ENCODE peak calls at places on chromosome 21, in five cellular contexts. S is fibroblast of the aortic adventitia, X is H1, W is body of pancreas, I is fibroblast of lung. G is an unnamed sample.

GRCh38 chr21:21003701-21004100 is 5.5 kb downstream of the NCAM2 start:
- DNase-seq in S (peak; percentile 64), X (no peak), W (no peak), I (peak; percentile 60), G (peak; percentile 12)

GRCh38 chr21:25961042-25961441 is 209.5 kb downstream of the APP start:
- DNase-seq in W (no peak), X (no peak), S (no peak), I (no peak), G (no peak)

GRCh38 chr21:45162115-45162514 is 87.7 kb downstream of the ADARB1 start:
- DNase-seq in X (no peak), S (no peak), I (no peak), W (no peak), G (no peak)

GRCh38 chr21:43916076-43916475 is 51.1 kb downstream of the AGPAT3 start:
- DNase-seq in X (no peak), W (no peak), I (no peak), S (no peak), G (no peak)

GRCh38 chr21:33149166-33149565 is 79.2 kb downstream of the OLIG1 start:
- DNase-seq in X (no peak), S (no peak), I (no peak), W (no peak), G (no peak)

GRCh38 chr21:44353200-44353970 is at the start of gene TRPM2:
- DNase-seq in S (peak; percentile 16), I (peak; percentile 9), W (no peak), X (no peak), G (no peak)

GRCh38 chr21:44820851-44821250 is 3.0 kb upstream of the SUMO3 start:
- DNase-seq in I (peak; percentile 25), X (no peak), S (peak; percentile 18), W (no peak), G (peak; percentile 22)

GRCh38 chr21:21401444-21401843 is 403.2 kb downstream of the NCAM2 start:
- DNase-seq in S (no peak), X (no peak), I (no peak), W (no peak), G (no peak)

GRCh38 chr21:40788635-40789034 is 58.3 kb downstream of the DSCAM start:
- DNase-seq in I (no peak), X (no peak), W (no peak), S (no peak), G (no peak)

GRCh38 chr21:45411810-45412206 is 6.8 kb downstream of the COL18A1 start:
- DNase-seq in W (no peak), S (no peak), X (no peak), I (no peak), G (no peak)

GRCh38 chr21:46328151-46328550 is 4.2 kb downstream of the PCNT start:
- DNase-seq in S (no peak), X (no peak), W (no peak), I (no peak), G (no peak)

GRCh38 chr21:45287438-45288391 is at the start of gene POFUT2:
- DNase-seq in I (peak; percentile 94), X (peak; percentile 99), S (peak; percentile 94), W (peak; percentile 98), G (peak; percentile 92)

GRCh38 chr21:30408782-30409494 is 13.1 kb downstream of the KRTAP13-1 start:
- DNase-seq in W (peak; percentile 89), I (peak; percentile 5), X (peak; percentile 74), S (peak; percentile 1), G (peak; percentile 47)

GRCh38 chr21:45465611-45466329 is 60.8 kb downstream of the COL18A1 start:
- DNase-seq in S (no peak), W (no peak), I (no peak), X (no peak), G (no peak)

GRCh38 chr21:29568020-29568419 is 269.3 kb downstream of the BACH1 start:
- DNase-seq in W (no peak), X (no peak), S (no peak), I (no peak), G (no peak)

GRCh38 chr21:25298512-25299491 is 308.5 kb downstream of the MRPL39 start:
- DNase-seq in X (no peak), I (no peak), S (no peak), W (no peak), G (no peak)

GRCh38 chr21:38989745-38990423 is 184.2 kb downstream of the ETS2 start:
- DNase-seq in S (peak; percentile 92), X (no peak), W (no peak), I (peak; percentile 85), G (peak; percentile 85)

GRCh38 chr21:17853393-17854275 is 34.5 kb upstream of the C21orf91 start:
- DNase-seq in X (no peak), W (no peak), S (no peak), I (no peak), G (no peak)

GRCh38 chr21:40117236-40117635 is 250.0 kb downstream of the PCP4 start:
- DNase-seq in S (no peak), I (no peak), W (no peak), X (no peak), G (no peak)

GRCh38 chr21:31204801-31205200 is 139.3 kb downstream of the TIAM1 start:
- DNase-seq in W (no peak), X (no peak), I (no peak), S (no peak), G (no peak)

GRCh38 chr21:32351428-32351827 is 41.4 kb downstream of the URB1 start:
- DNase-seq in X (no peak), W (no peak), I (no peak), S (no peak), G (no peak)

GRCh38 chr21:46244602-46245001 is 16.0 kb upstream of the LSS start:
- DNase-seq in S (no peak), W (no peak), I (no peak), X (no peak), G (no peak)

GRCh38 chr21:45330851-45331261 is 43.2 kb upstream of the POFUT2 start:
- DNase-seq in X (no peak), W (no peak), S (no peak), I (no peak), G (no peak)

GRCh38 chr21:38759286-38759872 is 46.4 kb upstream of the ETS2 start:
- DNase-seq in I (no peak), X (no peak), W (no peak), S (peak; percentile 76), G (no peak)

GRCh38 chr21:26385721-26386120 is 187.4 kb downstream of the CYYR1 start:
- DNase-seq in W (no peak), I (peak; percentile 32), X (no peak), S (peak; percentile 54), G (no peak)

GRCh38 chr21:33266784-33267135 is 593 bp downstream of the IL10RB start:
- DNase-seq in S (peak; percentile 4), I (no peak), X (no peak), W (no peak), G (no peak)

GRCh38 chr21:44905725-44906084 is 15.0 kb downstream of the ITGB2 start:
- DNase-seq in S (no peak), X (no peak), I (no peak), W (no peak), G (no peak)

GRCh38 chr21:39712976-39713375 is 32.0 kb upstream of the IGSF5 start:
- DNase-seq in I (no peak), S (no peak), X (no peak), W (peak; percentile 20), G (no peak)

GRCh38 chr21:10539956-10540355 is 18.6 kb downstream of the TPTE start:
- DNase-seq in S (no peak), W (no peak), I (no peak), X (no peak), G (no peak)
- H3K4me3 ChIP-seq in S (no peak overlapping the region), W (no peak overlapping the region), I (no peak overlapping the region), X (no peak overlapping the region), G (no peak overlapping the region)

GRCh38 chr21:16509466-16509865 is 779.7 kb downstream of the USP25 start:
- DNase-seq in I (peak; percentile 36), X (no peak), S (peak; percentile 74), W (no peak), G (no peak)
- H3K4me3 ChIP-seq in I (no peak overlapping the region), X (no peak overlapping the region), S (no peak overlapping the region), W (no peak overlapping the region), G (no peak overlapping the region)

GRCh38 chr21:36747114-36747814 is 48.3 kb downstream of the SIM2 start:
- DNase-seq in S (no peak), W (no peak), X (no peak), I (no peak), G (no peak)
- H3K4me3 ChIP-seq in S (peak overlapping the region; percentile 50), W (no peak overlapping the region), X (peak overlapping the region; percentile 42), I (no peak overlapping the region), G (peak overlapping the region; percentile 37)

DNA sequence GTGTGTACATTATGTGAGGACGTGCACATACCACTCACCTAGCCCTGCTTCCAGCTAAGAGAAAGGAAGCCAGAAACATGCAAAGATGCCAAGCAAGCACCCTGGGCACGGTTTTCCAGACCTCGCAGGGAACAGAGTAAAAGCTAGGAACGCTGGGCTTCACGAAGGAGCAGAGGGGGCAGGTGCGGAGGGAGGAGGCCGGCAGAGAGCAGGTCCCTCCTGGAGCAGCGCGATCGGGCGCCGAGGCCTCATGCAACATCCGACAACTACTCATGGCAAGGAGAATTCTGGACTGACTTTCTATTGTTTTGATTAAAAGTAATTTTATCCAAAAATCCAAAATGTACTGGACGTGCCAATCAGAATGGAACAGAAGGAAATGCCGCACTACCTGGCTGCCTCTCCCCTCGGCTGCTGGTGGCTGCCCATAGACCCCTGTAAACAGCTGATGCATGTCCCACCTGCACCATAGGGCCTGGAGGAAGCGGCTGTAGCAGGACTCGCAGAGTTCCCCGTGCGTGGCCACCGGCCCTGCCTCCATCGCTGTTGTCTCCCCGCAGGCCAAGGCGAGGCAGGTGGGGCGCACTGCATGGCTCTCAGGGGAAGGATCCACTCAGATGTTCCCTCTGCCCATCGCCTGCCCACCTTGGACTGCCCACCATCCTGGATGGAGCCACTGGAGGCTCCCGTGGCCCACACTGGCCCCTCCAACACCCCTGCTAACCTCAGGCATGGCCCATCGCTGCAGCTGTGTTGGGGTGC is 93.5 kb downstream of the WDR4 start:
- DNase-seq in S (no peak), W (no peak), I (no peak), X (no peak), G (no peak)
- H3K4me3 ChIP-seq in S (no peak overlapping the region), W (no peak overlapping the region), I (no peak overlapping the region), X (no peak overlapping the region), G (no peak overlapping the region)

DNA sequence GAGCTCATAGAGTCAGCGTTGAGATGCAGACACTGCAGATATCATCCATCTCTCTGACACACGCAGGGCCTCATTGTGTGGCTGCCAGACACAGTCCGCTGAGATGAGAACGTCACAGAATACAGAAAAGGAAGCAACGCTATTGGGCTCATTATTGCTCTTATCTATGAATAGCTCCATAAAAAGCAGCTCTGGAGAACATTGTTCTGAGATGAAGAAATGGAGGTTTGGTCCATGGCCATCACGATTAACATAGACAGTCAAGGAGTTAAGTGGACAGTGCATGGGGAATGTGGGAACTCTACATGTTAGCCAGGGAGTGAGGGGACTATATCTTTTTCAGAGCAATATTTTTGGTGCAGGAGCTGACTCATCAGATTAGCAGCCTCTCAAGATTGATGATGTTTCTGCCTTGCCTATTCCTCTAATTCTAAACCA is 771.6 kb upstream of the CXADR start:
- DNase-seq in W (no peak), I (no peak), S (peak; percentile 96), X (no peak), G (no peak)
- H3K4me3 ChIP-seq in W (no peak overlapping the region), I (no peak overlapping the region), S (no peak overlapping the region), X (no peak overlapping the region), G (no peak overlapping the region)

DNA sequence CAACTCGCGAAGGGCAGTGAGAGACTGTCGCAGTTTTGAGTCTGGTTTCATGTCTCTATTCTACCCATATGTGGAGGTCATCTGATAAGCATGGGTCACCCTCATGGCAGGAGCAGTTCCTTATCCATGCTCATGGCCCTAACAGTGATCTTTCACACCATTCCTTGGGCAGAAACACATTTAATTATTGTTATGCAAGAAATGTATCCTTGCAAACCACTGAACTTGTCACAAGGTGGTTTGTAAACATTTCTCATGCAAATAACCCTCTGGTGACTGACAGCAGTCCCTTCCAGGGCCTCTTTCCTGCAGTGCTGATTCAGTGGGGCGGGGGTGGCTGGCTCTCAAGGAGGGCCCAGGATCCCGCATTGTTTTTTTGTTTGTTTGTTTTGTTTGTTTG is 421.4 kb upstream of the RUNX1 start:
- DNase-seq in I (no peak), S (no peak), X (no peak), W (no peak), G (no peak)
- H3K4me3 ChIP-seq in I (no peak overlapping the region), S (no peak overlapping the region), X (no peak overlapping the region), W (no peak overlapping the region), G (no peak overlapping the region)